ENCODE peak calls at places on chromosomes 16 and 17, in seven cellular contexts. One of them, this sample, is unnamed.

GRCh38 chr16:1688807-1689560 is 10.9 kb downstream of the JPT2 start:
- DNase-seq in A549: peak; percentile 93
- DNase-seq in H1: no peak
- DNase-seq in K562: no peak
- DNase-seq in GM12878: no peak
- DNase-seq in IMR-90: no peak
- DNase-seq in HCT116: peak; percentile 66
- DNase-seq in this sample: peak; percentile 88

GRCh38 chr17:62163847-62164246 is 98.8 kb upstream of the MED13 start:
- DNase-seq in IMR-90: no peak
- DNase-seq in HCT116: peak; percentile 53
- DNase-seq in H1: no peak
- DNase-seq in GM12878: no peak
- DNase-seq in K562: no peak
- DNase-seq in A549: no peak
- DNase-seq in this sample: peak; percentile 71

GRCh38 chr16:75267631-75268264 is 16.3 kb upstream of the BCAR1 start:
- DNase-seq in HCT116: peak; percentile 54
- DNase-seq in H1: no peak
- DNase-seq in GM12878: no peak
- DNase-seq in A549: peak; percentile 75
- DNase-seq in IMR-90: peak; percentile 53
- DNase-seq in K562: no peak
- DNase-seq in this sample: peak; percentile 71

GRCh38 chr17:59330314-59330942 is 1.0 kb upstream of the YPEL2 start:
- DNase-seq in IMR-90: no peak
- DNase-seq in H1: no peak
- DNase-seq in A549: peak; percentile 75
- DNase-seq in HCT116: no peak
- DNase-seq in GM12878: no peak
- DNase-seq in K562: no peak
- DNase-seq in this sample: peak; percentile 88

GRCh38 chr17:12821376-12821940 is 32.2 kb downstream of the ARHGAP44 start:
- DNase-seq in H1: no peak
- DNase-seq in K562: no peak
- DNase-seq in GM12878: no peak
- DNase-seq in A549: no peak
- DNase-seq in IMR-90: peak; percentile 5
- DNase-seq in HCT116: no peak
- DNase-seq in this sample: no peak

GRCh38 chr17:47810901-47811635 is 10.5 kb downstream of the OSBPL7 start:
- DNase-seq in GM12878: no peak
- DNase-seq in HCT116: no peak
- DNase-seq in IMR-90: no peak
- DNase-seq in K562: no peak
- DNase-seq in A549: no peak
- DNase-seq in H1: no peak
- DNase-seq in this sample: no peak

GRCh38 chr16:2514333-2515179 is 804 bp downstream of the ATP6V0C start:
- DNase-seq in H1: no peak
- DNase-seq in GM12878: no peak
- DNase-seq in A549: no peak
- DNase-seq in HCT116: no peak
- DNase-seq in K562: no peak
- DNase-seq in IMR-90: no peak
- DNase-seq in this sample: no peak

GRCh38 chr17:19533718-19534561 is at the start of gene SLC47A1:
- DNase-seq in H1: no peak
- DNase-seq in K562: no peak
- DNase-seq in GM12878: no peak
- DNase-seq in HCT116: no peak
- DNase-seq in IMR-90: no peak
- DNase-seq in A549: peak; percentile 72
- DNase-seq in this sample: peak; percentile 58

GRCh38 chr16:5036228-5037156 is 2.8 kb upstream of the NAGPA start:
- DNase-seq in A549: no peak
- DNase-seq in GM12878: no peak
- DNase-seq in IMR-90: no peak
- DNase-seq in K562: peak; percentile 31
- DNase-seq in H1: no peak
- DNase-seq in HCT116: no peak
- DNase-seq in this sample: peak; percentile 74

GRCh38 chr17:65055280-65055707 is 1.2 kb downstream of the GNA13 start:
- DNase-seq in H1: no peak
- DNase-seq in GM12878: no peak
- DNase-seq in A549: no peak
- DNase-seq in IMR-90: no peak
- DNase-seq in HCT116: no peak
- DNase-seq in K562: no peak
- DNase-seq in this sample: no peak

GRCh38 chr17:3796110-3796821 is 4.7 kb downstream of the ITGAE start:
- DNase-seq in IMR-90: no peak
- DNase-seq in A549: no peak
- DNase-seq in H1: no peak
- DNase-seq in HCT116: no peak
- DNase-seq in K562: no peak
- DNase-seq in GM12878: peak; percentile 90
- DNase-seq in this sample: no peak

GRCh38 chr17:72460711-72461110 is 339.9 kb downstream of the SOX9 start:
- DNase-seq in HCT116: no peak
- DNase-seq in A549: peak; percentile 49
- DNase-seq in H1: no peak
- DNase-seq in GM12878: no peak
- DNase-seq in K562: no peak
- DNase-seq in IMR-90: no peak
- DNase-seq in this sample: no peak

GRCh38 chr17:38507921-38508569 is 79.8 kb downstream of the ARHGAP23 start:
- DNase-seq in HCT116: no peak
- DNase-seq in A549: no peak
- DNase-seq in K562: no peak
- DNase-seq in H1: no peak
- DNase-seq in GM12878: no peak
- DNase-seq in IMR-90: no peak
- DNase-seq in this sample: peak; percentile 39

GRCh38 chr17:78789149-78789662 is 7.1 kb upstream of the CYTH1 start:
- DNase-seq in HCT116: no peak
- DNase-seq in A549: no peak
- DNase-seq in H1: no peak
- DNase-seq in GM12878: no peak
- DNase-seq in K562: no peak
- DNase-seq in IMR-90: no peak
- DNase-seq in this sample: no peak

GRCh38 chr16:50335198-50335958 is 33.4 kb downstream of the BRD7 start:
- DNase-seq in HCT116: no peak
- DNase-seq in GM12878: no peak
- DNase-seq in A549: no peak
- DNase-seq in H1: no peak
- DNase-seq in K562: peak; percentile 48
- DNase-seq in IMR-90: peak; percentile 33
- DNase-seq in this sample: no peak

GRCh38 chr17:34850023-34850422 is 111.2 kb downstream of the CCT6B start:
- DNase-seq in GM12878: no peak
- DNase-seq in H1: no peak
- DNase-seq in HCT116: no peak
- DNase-seq in K562: no peak
- DNase-seq in A549: no peak
- DNase-seq in IMR-90: no peak
- DNase-seq in this sample: no peak

GRCh38 chr17:52106070-52106469 is 52.4 kb downstream of the CA10 start:
- DNase-seq in A549: no peak
- DNase-seq in GM12878: no peak
- DNase-seq in K562: no peak
- DNase-seq in HCT116: no peak
- DNase-seq in IMR-90: no peak
- DNase-seq in H1: no peak
- DNase-seq in this sample: no peak

GRCh38 chr16:24540575-24541240 is 1.3 kb downstream of the RBBP6 start:
- DNase-seq in HCT116: no peak
- DNase-seq in GM12878: no peak
- DNase-seq in K562: peak; percentile 17
- DNase-seq in A549: peak; percentile 25
- DNase-seq in IMR-90: peak; percentile 19
- DNase-seq in H1: no peak
- DNase-seq in this sample: no peak

GRCh38 chr16:87465306-87465705 is 27.5 kb downstream of the ZCCHC14 start:
- DNase-seq in HCT116: no peak
- DNase-seq in K562: peak; percentile 71
- DNase-seq in A549: no peak
- DNase-seq in GM12878: no peak
- DNase-seq in IMR-90: peak; percentile 82
- DNase-seq in H1: no peak
- DNase-seq in this sample: peak; percentile 79

GRCh38 chr17:15883617-15884111 is 61.3 kb upstream of the ADORA2B start:
- DNase-seq in HCT116: peak; percentile 2
- DNase-seq in IMR-90: peak; percentile 93
- DNase-seq in H1: no peak
- DNase-seq in A549: peak; percentile 58
- DNase-seq in GM12878: no peak
- DNase-seq in K562: no peak
- DNase-seq in this sample: no peak
- TF ChIP-seq CEBPB in HCT116: no peak
- TF ChIP-seq CEBPB in IMR-90: peak; percentile 85
- TF ChIP-seq CEBPB in H1: no peak
- TF ChIP-seq CEBPB in A549: no peak
- TF ChIP-seq CEBPB in GM12878: no peak
- TF ChIP-seq CEBPB in K562: peak; percentile 41
- TF ChIP-seq CEBPB in this sample: no peak

GRCh38 chr17:50128441-50129302 is 1.3 kb downstream of the SAMD14 start:
- DNase-seq in IMR-90: peak; percentile 18
- DNase-seq in A549: no peak
- DNase-seq in HCT116: no peak
- DNase-seq in K562: no peak
- DNase-seq in H1: no peak
- DNase-seq in GM12878: no peak
- DNase-seq in this sample: no peak

GRCh38 chr17:50129946-50130777 is at the start of gene SAMD14:
- DNase-seq in IMR-90: peak; percentile 25
- DNase-seq in H1: no peak
- DNase-seq in K562: peak; percentile 64
- DNase-seq in GM12878: no peak
- DNase-seq in HCT116: no peak
- DNase-seq in A549: no peak
- DNase-seq in this sample: no peak

GRCh38 chr17:50129303-50129945 is 536 bp downstream of the SAMD14 start:
- DNase-seq in K562: no peak
- DNase-seq in IMR-90: peak; percentile 57
- DNase-seq in A549: peak; percentile 66
- DNase-seq in HCT116: no peak
- DNase-seq in GM12878: no peak
- DNase-seq in H1: no peak
- DNase-seq in this sample: no peak

GRCh38 chr17:50125420-50125997 is 4.5 kb downstream of the SAMD14 start:
- DNase-seq in GM12878: no peak
- DNase-seq in H1: no peak
- DNase-seq in IMR-90: no peak
- DNase-seq in HCT116: no peak
- DNase-seq in A549: no peak
- DNase-seq in K562: no peak
- DNase-seq in this sample: no peak

DNA sequence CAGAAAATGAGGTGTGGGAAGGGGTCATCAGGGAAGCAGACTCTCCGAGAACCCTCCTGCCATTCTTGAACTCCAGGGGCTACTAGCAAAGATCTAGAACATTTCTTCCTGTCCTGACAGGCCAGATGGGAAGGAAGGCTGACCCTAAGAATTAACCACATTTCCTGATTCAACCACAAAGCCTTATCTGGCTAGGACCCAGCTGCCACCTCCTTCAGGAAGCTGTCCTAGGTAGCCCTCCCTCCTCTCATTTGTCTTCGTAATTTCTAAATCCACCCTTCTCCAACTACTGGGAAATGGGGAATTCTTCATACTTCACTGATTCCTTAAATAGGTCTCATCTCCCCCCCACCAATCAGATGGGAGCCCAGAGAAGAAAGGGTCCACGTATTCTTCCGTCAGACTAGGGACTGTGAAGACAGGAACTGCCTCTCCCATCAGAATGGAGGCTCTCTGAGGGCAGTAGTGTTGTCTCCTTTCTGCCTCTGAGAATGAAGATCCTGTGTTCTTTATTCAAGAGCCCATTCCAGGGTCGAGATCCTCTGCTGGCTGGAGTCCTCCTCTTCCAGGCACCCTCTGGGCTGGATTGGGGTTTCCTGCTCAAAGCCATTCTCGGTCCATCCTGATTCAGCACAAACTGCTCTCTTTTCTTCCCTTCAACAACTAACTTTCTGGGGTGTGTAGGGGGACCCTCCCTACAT is 2.1 kb downstream of the SAMD14 start:
- DNase-seq in H1: no peak
- DNase-seq in K562: no peak
- DNase-seq in GM12878: no peak
- DNase-seq in IMR-90: peak; percentile 45
- DNase-seq in HCT116: no peak
- DNase-seq in A549: no peak
- DNase-seq in this sample: no peak
- TF ChIP-seq CEBPB in H1: no peak
- TF ChIP-seq CEBPB in K562: no peak
- TF ChIP-seq CEBPB in GM12878: no peak
- TF ChIP-seq CEBPB in IMR-90: no peak
- TF ChIP-seq CEBPB in HCT116: no peak
- TF ChIP-seq CEBPB in A549: no peak
- TF ChIP-seq CEBPB in this sample: no peak

GRCh38 chr16:26717826-26718225 is 348.9 kb upstream of the C16orf82 start:
- DNase-seq in A549: peak; percentile 4
- DNase-seq in H1: no peak
- DNase-seq in HCT116: no peak
- DNase-seq in K562: no peak
- DNase-seq in GM12878: no peak
- DNase-seq in IMR-90: no peak
- DNase-seq in this sample: no peak

GRCh38 chr16:26715969-26716368 is 350.8 kb upstream of the C16orf82 start:
- DNase-seq in H1: no peak
- DNase-seq in HCT116: no peak
- DNase-seq in IMR-90: no peak
- DNase-seq in K562: no peak
- DNase-seq in A549: no peak
- DNase-seq in GM12878: no peak
- DNase-seq in this sample: no peak

DNA sequence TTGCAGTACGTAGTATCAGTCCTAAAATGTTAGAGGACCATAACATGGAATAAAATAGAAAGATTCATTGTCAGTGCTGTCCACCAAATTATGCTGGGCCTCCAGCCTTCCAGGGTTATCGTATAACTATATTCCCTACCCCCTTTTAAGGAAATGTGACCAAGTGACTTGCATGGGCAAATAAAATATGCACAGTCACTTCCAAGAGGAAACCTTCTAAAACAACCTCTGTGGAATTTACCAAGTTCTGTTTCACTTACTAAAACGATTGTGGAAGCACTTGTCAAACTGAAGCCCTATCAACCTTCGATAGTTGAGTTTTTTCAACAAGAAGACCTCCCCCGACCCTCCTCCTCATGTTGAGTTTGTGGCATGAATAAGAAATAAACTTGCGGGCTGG is 345.4 kb upstream of the C16orf82 start:
- DNase-seq in A549: no peak
- DNase-seq in IMR-90: no peak
- DNase-seq in HCT116: no peak
- DNase-seq in K562: no peak
- DNase-seq in H1: no peak
- DNase-seq in GM12878: no peak
- DNase-seq in this sample: no peak
- TF ChIP-seq CEBPB in A549: no peak
- TF ChIP-seq CEBPB in IMR-90: no peak
- TF ChIP-seq CEBPB in HCT116: no peak
- TF ChIP-seq CEBPB in K562: no peak
- TF ChIP-seq CEBPB in H1: no peak
- TF ChIP-seq CEBPB in GM12878: no peak
- TF ChIP-seq CEBPB in this sample: no peak

GRCh38 chr17:69967910-69968411 is 107.1 kb upstream of the KCNJ16 start:
- DNase-seq in IMR-90: peak; percentile 98
- DNase-seq in K562: no peak
- DNase-seq in HCT116: no peak
- DNase-seq in H1: no peak
- DNase-seq in GM12878: no peak
- DNase-seq in A549: no peak
- DNase-seq in this sample: no peak
- TF ChIP-seq CEBPB in IMR-90: peak; percentile 79
- TF ChIP-seq CEBPB in K562: no peak
- TF ChIP-seq CEBPB in HCT116: no peak
- TF ChIP-seq CEBPB in H1: no peak
- TF ChIP-seq CEBPB in GM12878: no peak
- TF ChIP-seq CEBPB in A549: no peak
- TF ChIP-seq CEBPB in this sample: no peak